ENCODE peak calls at places on chromosomes 7 and 10, in six cellular contexts. C is H1, T is GM23248, Z is IMR-90, M is H9, H is DND-41. F is an unnamed sample.

GRCh38 chr7:133941496-133941895 is 185.6 kb upstream of the LRGUK start:
- DNase-seq in H (no peak), T (peak), M (no peak), C (no peak), Z (peak), F (no peak)

GRCh38 chr7:128168667-128169210 is 72.3 kb upstream of the LEP start:
- DNase-seq in Z (no peak), M (peak), T (peak), C (peak), H (peak), F (peak)

GRCh38 chr7:33874943-33875342 is 30.4 kb upstream of the BMPER start:
- DNase-seq in T (peak), C (no peak), M (no peak), H (no peak), Z (peak), F (no peak)

GRCh38 chr7:112495820-112496462 is 15.2 kb downstream of the LSMEM1 start:
- DNase-seq in T (peak), Z (peak), C (peak), H (peak), M (peak), F (peak)

GRCh38 chr7:134703781-134704180 is 57.1 kb downstream of the BPGM start:
- DNase-seq in M (no peak), H (no peak), Z (peak), C (no peak), T (peak), F (no peak)

GRCh38 chr10:18325889-18326531 is 185.8 kb downstream of the CACNB2 start:
- DNase-seq in C (no peak), H (no peak), M (no peak), Z (peak), T (no peak), F (no peak)

GRCh38 chr7:129470411-129470810 is 31.9 kb upstream of the SMKR1 start:
- DNase-seq in H (no peak), T (no peak), Z (no peak), M (no peak), C (no peak), F (no peak)

GRCh38 chr10:25497281-25497680 is 322.5 kb downstream of the GPR158 start:
- DNase-seq in C (no peak), M (no peak), H (no peak), T (no peak), Z (no peak), F (no peak)

GRCh38 chr7:23290993-23291392 is 8.1 kb upstream of the MALSU1 start:
- DNase-seq in H (no peak), Z (no peak), M (no peak), T (no peak), C (no peak), F (no peak)

GRCh38 chr7:127940365-127941160 is 90.7 kb downstream of the LRRC4 start:
- DNase-seq in Z (no peak), T (peak), C (no peak), H (no peak), M (no peak), F (no peak)

GRCh38 chr7:34445653-34446052 is 212.4 kb upstream of the NPSR1 start:
- DNase-seq in T (no peak), C (no peak), Z (no peak), M (no peak), H (no peak), F (no peak)

GRCh38 chr10:58842860-58843376 is 330.2 kb downstream of the BICC1 start:
- DNase-seq in M (no peak), Z (peak), C (no peak), T (no peak), H (no peak), F (no peak)

GRCh38 chr7:6536899-6537298 is 14.4 kb downstream of the GRID2IP start:
- DNase-seq in M (peak), T (no peak), C (peak), Z (no peak), H (peak), F (no peak)

GRCh38 chr10:3000063-3000462 is 67.3 kb upstream of the PFKP start:
- DNase-seq in M (no peak), Z (no peak), C (no peak), H (no peak), T (no peak), F (no peak)

GRCh38 chr10:104316321-104317099 is 21.8 kb downstream of the ITPRIP start:
- DNase-seq in T (no peak), C (no peak), Z (no peak), H (no peak), M (no peak), F (no peak)

GRCh38 chr7:116948934-116949333 is 4.4 kb upstream of the ST7 start:
- DNase-seq in H (no peak), Z (no peak), T (no peak), M (no peak), C (no peak), F (no peak)

GRCh38 chr7:14600766-14601367 is 301.7 kb downstream of the DGKB start:
- DNase-seq in Z (no peak), T (no peak), C (no peak), M (no peak), H (no peak), F (no peak)

GRCh38 chr10:1194161-1194560 is 138.0 kb downstream of the WDR37 start:
- DNase-seq in M (no peak), Z (no peak), H (no peak), T (no peak), C (no peak), F (no peak)

GRCh38 chr10:3460420-3461128 is 288.0 kb upstream of the PITRM1 start:
- DNase-seq in H (no peak), M (no peak), Z (no peak), T (no peak), C (no peak), F (no peak)

GRCh38 chr7:34015656-34016055 is 110.3 kb downstream of the BMPER start:
- DNase-seq in M (no peak), H (no peak), Z (no peak), C (no peak), T (no peak), F (no peak)

GRCh38 chr10:108064856-108065255 is 900.4 kb upstream of the SORCS1 start:
- DNase-seq in H (no peak), T (peak), M (no peak), C (no peak), Z (no peak), F (no peak)

GRCh38 chr10:58157076-58157766 is 110.5 kb downstream of the IPMK start:
- DNase-seq in T (peak), C (no peak), M (no peak), H (no peak), Z (peak), F (no peak)

GRCh38 chr7:6232534-6232933 is 39.9 kb downstream of the CYTH3 start:
- DNase-seq in M (no peak), H (no peak), T (no peak), C (no peak), Z (no peak), F (no peak)

GRCh38 chr7:129160161-129160911 is 15.8 kb downstream of the TSPAN33 start:
- DNase-seq in H (no peak), C (no peak), T (no peak), M (peak), Z (no peak), F (no peak)

GRCh38 chr10:43061764-43062163 is 15.1 kb upstream of the RET start:
- DNase-seq in Z (peak), T (peak), C (no peak), M (no peak), H (no peak), F (no peak)

GRCh38 chr10:48552946-48553564 is 51.8 kb downstream of the ARHGAP22 start:
- DNase-seq in Z (no peak), M (no peak), T (no peak), C (no peak), H (no peak), F (no peak)

GRCh38 chr7:69108041-69108440 is 490.2 kb upstream of the AUTS2 start:
- DNase-seq in M (no peak), H (no peak), T (no peak), Z (no peak), C (no peak), F (no peak)

GRCh38 chr10:5544216-5544805 is 19.6 kb downstream of the CALML3 start:
- DNase-seq in T (no peak), Z (no peak), H (no peak), C (no peak), M (no peak), F (no peak)

GRCh38 chr7:66974986-66975590 is 20.3 kb downstream of the SBDS start:
- DNase-seq in M (no peak), T (no peak), Z (no peak), C (no peak), H (peak), F (no peak)

GRCh38 chr10:5423774-5424173 is 11.4 kb downstream of the NET1 start:
- DNase-seq in Z (no peak), C (no peak), T (peak), H (no peak), M (no peak), F (no peak)

GRCh38 chr7:90603346-90603745 is 7.2 kb downstream of the CDK14 start:
- DNase-seq in Z (no peak), C (no peak), H (no peak), M (no peak), T (no peak), F (no peak)

GRCh38 chr10:12483996-12484944 is 134.9 kb downstream of the CAMK1D start:
- DNase-seq in C (no peak), Z (no peak), M (no peak), T (peak), H (no peak), F (no peak)

GRCh38 chr10:126597206-126597605 is 73.3 kb downstream of the C10orf90 start:
- DNase-seq in C (no peak), M (no peak), T (peak), Z (no peak), H (no peak), F (no peak)

GRCh38 chr7:48637382-48637781 is 287.0 kb upstream of the CDC14C start:
- DNase-seq in H (no peak), C (no peak), T (no peak), Z (no peak), M (no peak), F (no peak)

DNA sequence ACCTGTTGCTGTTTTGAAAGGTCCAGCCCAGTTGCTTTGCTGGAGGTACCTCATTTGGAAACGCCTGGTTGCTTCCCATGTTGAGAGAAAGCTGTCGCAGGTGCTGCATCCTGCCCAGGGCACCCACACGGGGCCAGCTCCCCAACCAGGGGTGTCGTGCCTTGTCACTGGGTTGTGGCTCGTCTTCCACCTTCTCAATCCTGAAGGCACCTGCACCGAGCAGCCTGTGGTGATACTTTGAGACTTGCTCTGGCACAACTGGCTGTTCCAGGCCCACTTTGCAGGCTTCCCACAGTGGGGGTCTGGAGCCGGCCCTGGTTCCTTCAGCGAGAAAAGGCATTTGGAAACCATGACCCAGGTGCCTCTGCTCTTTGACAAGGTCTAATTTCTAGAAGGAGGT is 197.3 kb upstream of the PPP2R2D start:
- DNase-seq in H (no peak), T (no peak), M (peak), Z (no peak), C (no peak), F (no peak)
- H3K4me2 ChIP-seq in H (no peak), T (no peak), M (no peak), Z (no peak), C (no peak), F (no peak)

GRCh38 chr7:30938435-30939316 is 25.1 kb upstream of the GHRHR start:
- DNase-seq in T (peak), Z (peak), C (peak), M (peak), H (peak), F (peak)
- H3K9ac ChIP-seq in T (no peak), Z (no peak), C (no peak), M (no peak), H (no peak), F (peak)

GRCh38 chr10:110343947-110344346 is 39.2 kb upstream of the SMNDC1 start:
- DNase-seq in Z (no peak), H (no peak), C (no peak), T (no peak), M (no peak), F (no peak)
- H3K4me2 ChIP-seq in Z (no peak), H (no peak), C (no peak), T (no peak), M (no peak), F (no peak)

DNA sequence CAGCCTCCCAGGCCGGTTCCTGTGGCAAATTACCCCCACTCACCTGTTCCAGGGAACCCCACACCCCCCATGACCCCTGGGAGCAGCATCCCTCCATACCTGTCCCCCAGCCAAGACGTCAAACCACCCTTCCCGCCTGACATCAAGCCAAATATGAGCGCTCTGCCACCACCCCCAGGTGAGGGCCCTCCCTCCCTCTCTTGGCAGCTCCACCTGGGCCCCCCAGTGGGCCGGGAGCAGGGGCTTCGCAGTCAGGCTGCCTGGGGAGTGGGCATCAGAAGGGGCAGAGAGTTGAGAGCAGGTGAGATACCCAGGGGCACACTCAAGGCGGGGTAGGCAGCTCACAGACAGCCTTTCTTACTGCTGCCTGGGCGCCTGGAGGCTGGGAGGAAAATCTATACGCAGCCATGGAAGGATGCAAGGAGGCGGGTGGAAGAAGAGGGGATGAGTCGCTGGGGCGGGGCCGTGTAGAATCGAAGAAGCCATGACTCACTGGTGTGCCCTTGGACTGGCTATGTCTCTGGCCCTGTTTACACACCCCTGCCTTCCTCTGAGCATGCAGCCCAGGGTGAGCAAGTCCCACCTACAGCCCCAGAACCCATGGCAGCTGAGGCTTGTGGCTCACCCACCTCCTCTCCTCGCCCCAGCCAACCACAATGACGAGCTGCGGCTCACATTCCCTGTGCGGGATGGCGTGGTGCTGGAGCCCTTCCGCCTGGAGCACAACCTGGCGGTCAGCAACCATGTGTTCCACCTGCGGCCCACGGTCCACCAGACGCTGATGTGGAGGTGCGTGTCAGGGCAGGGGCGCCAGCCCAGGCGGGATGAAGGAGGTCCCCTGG is 48.6 kb upstream of the PPIF start:
- DNase-seq in H (no peak), M (no peak), Z (peak), C (no peak), T (peak), F (no peak)
- H3K9ac ChIP-seq in H (no peak), M (no peak), Z (no peak), C (no peak), T (peak), F (peak)

GRCh38 chr10:88108115-88108610 is 244.7 kb downstream of the PTEN start:
- DNase-seq in Z (no peak), M (no peak), T (peak), H (peak), C (no peak), F (no peak)

GRCh38 chr10:88107698-88108097 is 244.3 kb downstream of the PTEN start:
- DNase-seq in Z (no peak), C (no peak), T (no peak), H (no peak), M (no peak), F (no peak)

GRCh38 chr10:88104213-88104612 is 240.8 kb downstream of the PTEN start:
- DNase-seq in T (no peak), H (no peak), Z (no peak), M (no peak), C (no peak), F (no peak)

GRCh38 chr10:88107296-88107695 is 243.9 kb downstream of the PTEN start:
- DNase-seq in M (no peak), T (no peak), Z (no peak), H (no peak), C (no peak), F (no peak)

GRCh38 chr10:88106348-88106747 is 242.9 kb downstream of the PTEN start:
- DNase-seq in T (no peak), C (no peak), Z (no peak), H (no peak), M (no peak), F (no peak)
- H3K4me2 ChIP-seq in T (no peak), C (no peak), Z (no peak), H (no peak), M (no peak), F (no peak)

DNA sequence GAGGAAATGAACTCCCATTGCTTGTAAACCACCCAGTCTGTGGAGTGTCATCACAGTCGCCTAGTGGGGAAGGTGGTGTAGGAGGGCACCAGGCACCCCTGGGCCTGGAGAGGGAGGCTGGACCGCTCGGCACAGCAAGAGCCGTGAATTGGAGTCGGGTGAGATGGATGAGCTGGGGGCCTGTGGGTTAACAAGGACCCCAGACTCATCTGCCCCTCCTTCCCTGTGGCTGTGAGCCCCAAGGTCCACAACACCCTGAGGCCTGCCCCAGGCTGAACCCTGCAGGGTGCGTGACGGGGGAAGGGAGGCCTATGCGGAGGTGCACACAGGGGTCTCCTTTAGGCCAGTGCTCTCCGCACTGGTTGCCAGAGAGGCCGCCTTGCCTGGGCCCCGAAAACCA is 581.4 kb upstream of the FOXK1 start:
- DNase-seq in Z (no peak), T (no peak), C (no peak), M (no peak), H (no peak), F (no peak)
- H3K9ac ChIP-seq in Z (no peak), T (no peak), C (no peak), M (no peak), H (no peak), F (no peak)

GRCh38 chr7:19110026-19110777 is 7.2 kb downstream of the TWIST1 start:
- DNase-seq in Z (no peak), C (no peak), T (peak), M (no peak), H (no peak), F (peak)
- H3K4me2 ChIP-seq in Z (no peak), C (peak), T (peak), M (peak), H (no peak), F (no peak)

DNA sequence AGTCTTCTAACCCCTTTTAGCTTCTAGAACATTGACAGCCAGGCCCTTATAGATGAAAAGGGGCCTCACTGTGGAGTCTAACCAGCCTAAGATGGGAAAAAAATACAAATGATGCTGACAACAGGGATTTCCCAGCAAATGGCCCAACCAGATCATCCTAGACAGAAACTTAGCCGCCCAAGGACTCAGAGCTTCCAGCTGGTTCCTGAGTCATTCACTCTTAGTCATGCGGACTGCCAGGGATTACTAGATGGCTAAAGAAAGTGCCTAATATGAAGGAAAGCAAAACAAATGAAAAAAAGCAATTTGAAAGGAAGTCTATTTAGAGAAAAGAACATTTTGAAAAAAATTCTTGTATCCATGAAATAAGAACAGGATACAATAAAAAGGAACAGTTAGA is 23.7 kb downstream of the TSPAN14 start:
- DNase-seq in C (no peak), H (no peak), M (no peak), T (peak), Z (peak), F (no peak)
- H3K9ac ChIP-seq in C (no peak), H (no peak), M (no peak), T (no peak), Z (no peak), F (no peak)

DNA sequence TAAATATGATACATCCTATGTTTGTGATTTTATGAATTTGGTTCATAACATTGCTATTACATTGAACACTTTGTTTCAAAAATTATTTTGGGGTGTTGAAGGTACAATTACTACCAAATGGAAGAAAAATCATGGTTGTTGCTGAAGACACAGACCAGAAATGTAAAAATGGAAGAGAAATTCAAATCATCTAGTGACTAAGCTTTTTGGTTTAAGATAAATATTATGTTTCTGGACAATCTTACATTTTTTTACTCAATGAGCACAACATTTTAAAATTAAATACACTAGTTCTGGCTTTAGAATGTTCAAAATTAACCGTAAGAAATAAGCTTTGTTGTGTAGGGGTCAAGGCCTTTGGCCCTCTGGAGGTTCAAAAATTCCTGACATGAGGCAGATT is 82.7 kb downstream of the GNAT3 start:
- DNase-seq in H (no peak), C (no peak), Z (peak), M (no peak), T (no peak), F (no peak)
- H3K4me2 ChIP-seq in H (no peak), C (no peak), Z (peak), M (no peak), T (no peak), F (no peak)